ENCODE peak calls at places on chromosome 21, in ten cellular contexts. S, V, B, X, N, I, A, W, P and Q are unnamed samples.

GRCh38 chr21:16086121-16086520 is 356.3 kb downstream of the USP25 start:
- DNase-seq in S (no peak), V (no peak), B (no peak), X (no peak), N (no peak), I (no peak), A (no peak), W (no peak), P (no peak), Q (no peak)

GRCh38 chr21:46509760-46510159 is 51.1 kb downstream of the DIP2A start:
- DNase-seq in S (no peak), V (no peak), B (no peak), X (no peak), N (no peak), I (no peak), A (no peak), W (no peak), P (no peak), Q (no peak)

GRCh38 chr21:40014394-40014793 is 147.2 kb downstream of the PCP4 start:
- DNase-seq in S (no peak), V (no peak), B (no peak), X (no peak), N (no peak), I (no peak), A (no peak), W (no peak), P (no peak), Q (no peak)

GRCh38 chr21:27700974-27701614 is 734.2 kb upstream of the ADAMTS5 start:
- DNase-seq in S (peak), V (peak), B (peak), X (peak), N (peak), I (peak), A (peak), W (peak), P (peak), Q (peak)

GRCh38 chr21:44647222-44647552 is 973 bp downstream of the KRTAP10-11 start:
- DNase-seq in S (no peak), V (no peak), B (no peak), X (no peak), N (no peak), I (no peak), A (no peak), W (no peak), P (no peak), Q (no peak)

GRCh38 chr21:8991968-8992621 is 1529.3 kb upstream of the TPTE start:
- DNase-seq in S (no peak), V (no peak), B (no peak), X (no peak), N (no peak), I (no peak), A (no peak), W (no peak), P (no peak), Q (no peak)

GRCh38 chr21:35377505-35378090 is 328.5 kb upstream of the RUNX1 start:
- DNase-seq in S (no peak), V (no peak), B (peak), X (no peak), N (no peak), I (no peak), A (no peak), W (no peak), P (no peak), Q (no peak)

GRCh38 chr21:35329940-35330670 is 281.0 kb upstream of the RUNX1 start:
- DNase-seq in S (no peak), V (no peak), B (no peak), X (no peak), N (no peak), I (no peak), A (no peak), W (no peak), P (no peak), Q (no peak)

GRCh38 chr21:40393091-40393490 is 453.9 kb downstream of the DSCAM start:
- DNase-seq in S (no peak), V (no peak), B (no peak), X (no peak), N (no peak), I (no peak), A (no peak), W (no peak), P (no peak), Q (no peak)

GRCh38 chr21:43758132-43758619 is 17.9 kb downstream of the CSTB start:
- DNase-seq in S (no peak), V (no peak), B (no peak), X (no peak), N (no peak), I (no peak), A (no peak), W (peak), P (no peak), Q (no peak)

GRCh38 chr21:41766051-41766882 is 585 bp downstream of the RIPK4 start:
- DNase-seq in S (no peak), V (no peak), B (no peak), X (no peak), N (no peak), I (no peak), A (no peak), W (no peak), P (no peak), Q (no peak)

GRCh38 chr21:32844653-32845443 is 73.3 kb upstream of the PAXBP1 start:
- DNase-seq in S (no peak), V (peak), B (peak), X (no peak), N (no peak), I (no peak), A (no peak), W (no peak), P (no peak), Q (no peak)

GRCh38 chr21:26117324-26117971 is 53.1 kb downstream of the APP start:
- DNase-seq in S (no peak), V (no peak), B (no peak), X (no peak), N (no peak), I (no peak), A (no peak), W (no peak), P (no peak), Q (no peak)

GRCh38 chr21:35249636-35250035 is 200.5 kb upstream of the RUNX1 start:
- DNase-seq in S (no peak), V (no peak), B (no peak), X (no peak), N (no peak), I (no peak), A (no peak), W (no peak), P (no peak), Q (no peak)

GRCh38 chr21:25862596-25862995 is 127.8 kb downstream of the GABPA start:
- DNase-seq in S (no peak), V (no peak), B (peak), X (no peak), N (peak), I (peak), A (peak), W (no peak), P (no peak), Q (peak)

GRCh38 chr21:32279377-32279680 is 480 bp upstream of the MIS18A start:
- DNase-seq in S (no peak), V (no peak), B (no peak), X (no peak), N (no peak), I (no peak), A (no peak), W (no peak), P (no peak), Q (no peak)

GRCh38 chr21:44572959-44573583 is 458 bp upstream of the KRTAP10-4 start:
- DNase-seq in S (no peak), V (no peak), B (peak), X (no peak), N (no peak), I (no peak), A (no peak), W (no peak), P (no peak), Q (no peak)

GRCh38 chr21:34526618-34527290 is 14.7 kb upstream of the KCNE1 start:
- DNase-seq in S (no peak), V (peak), B (peak), X (no peak), N (peak), I (peak), A (peak), W (peak), P (peak), Q (peak)